ENCODE peak calls at places on chromosome 1, in seven cellular contexts. One of them, this sample, is unnamed.

GRCh38 chr1:219753901-219754300 is 141.0 kb upstream of the ZC3H11B start:
- DNase-seq in H1: no peak
- DNase-seq in mesenchymal stem cell: no peak
- DNase-seq in mesendoderm: no peak
- DNase-seq in trophoblast cell: no peak
- DNase-seq in neuronal stem cell: no peak
- DNase-seq in H9: no peak
- DNase-seq in this sample: no peak

GRCh38 chr1:59383963-59384362 is 87.1 kb downstream of the FGGY start:
- DNase-seq in H9: no peak
- DNase-seq in mesendoderm: no peak
- DNase-seq in mesenchymal stem cell: no peak
- DNase-seq in trophoblast cell: no peak
- DNase-seq in H1: no peak
- DNase-seq in neuronal stem cell: no peak
- DNase-seq in this sample: no peak

GRCh38 chr1:5620997-5621396 is 371.2 kb downstream of the NPHP4 start:
- DNase-seq in mesenchymal stem cell: no peak
- DNase-seq in trophoblast cell: peak
- DNase-seq in H1: no peak
- DNase-seq in mesendoderm: peak
- DNase-seq in H9: peak
- DNase-seq in neuronal stem cell: peak
- DNase-seq in this sample: no peak

GRCh38 chr1:3645247-3645646 is 4.7 kb downstream of the WRAP73 start:
- DNase-seq in mesendoderm: no peak
- DNase-seq in H1: no peak
- DNase-seq in H9: no peak
- DNase-seq in neuronal stem cell: no peak
- DNase-seq in trophoblast cell: no peak
- DNase-seq in mesenchymal stem cell: no peak
- DNase-seq in this sample: no peak

GRCh38 chr1:234230414-234230862 is 142.8 kb upstream of the COA6 start:
- DNase-seq in neuronal stem cell: no peak
- DNase-seq in H9: no peak
- DNase-seq in H1: no peak
- DNase-seq in mesendoderm: peak
- DNase-seq in trophoblast cell: no peak
- DNase-seq in mesenchymal stem cell: no peak
- DNase-seq in this sample: no peak

GRCh38 chr1:224302947-224303346 is 27.0 kb downstream of the NVL start:
- DNase-seq in H1: no peak
- DNase-seq in H9: no peak
- DNase-seq in neuronal stem cell: no peak
- DNase-seq in trophoblast cell: no peak
- DNase-seq in mesendoderm: no peak
- DNase-seq in mesenchymal stem cell: no peak
- DNase-seq in this sample: peak

GRCh38 chr1:175131100-175131499 is 61.5 kb downstream of the KIAA0040 start:
- DNase-seq in H9: no peak
- DNase-seq in H1: no peak
- DNase-seq in neuronal stem cell: no peak
- DNase-seq in trophoblast cell: peak
- DNase-seq in mesenchymal stem cell: peak
- DNase-seq in mesendoderm: no peak
- DNase-seq in this sample: no peak

GRCh38 chr1:20601123-20601825 is 12.4 kb downstream of the CDA start:
- DNase-seq in mesenchymal stem cell: no peak
- DNase-seq in H9: no peak
- DNase-seq in neuronal stem cell: no peak
- DNase-seq in mesendoderm: no peak
- DNase-seq in trophoblast cell: no peak
- DNase-seq in H1: no peak
- DNase-seq in this sample: peak

GRCh38 chr1:14969006-14969405 is 184.5 kb upstream of the TMEM51 start:
- DNase-seq in trophoblast cell: no peak
- DNase-seq in H1: no peak
- DNase-seq in mesendoderm: no peak
- DNase-seq in mesenchymal stem cell: no peak
- DNase-seq in neuronal stem cell: no peak
- DNase-seq in H9: no peak
- DNase-seq in this sample: no peak

GRCh38 chr1:110594466-110595076 is 11.6 kb downstream of the KCNA2 start:
- DNase-seq in mesenchymal stem cell: no peak
- DNase-seq in H9: no peak
- DNase-seq in mesendoderm: no peak
- DNase-seq in H1: no peak
- DNase-seq in neuronal stem cell: no peak
- DNase-seq in trophoblast cell: no peak
- DNase-seq in this sample: no peak

GRCh38 chr1:183580281-183580682 is 10.0 kb downstream of the NCF2 start:
- DNase-seq in neuronal stem cell: no peak
- DNase-seq in H1: no peak
- DNase-seq in H9: peak
- DNase-seq in mesendoderm: peak
- DNase-seq in mesenchymal stem cell: peak
- DNase-seq in trophoblast cell: peak
- DNase-seq in this sample: no peak

GRCh38 chr1:186244825-186245224 is 130.2 kb downstream of the TPR start:
- DNase-seq in H1: peak
- DNase-seq in H9: peak
- DNase-seq in mesendoderm: peak
- DNase-seq in trophoblast cell: peak
- DNase-seq in neuronal stem cell: no peak
- DNase-seq in mesenchymal stem cell: no peak
- DNase-seq in this sample: no peak

GRCh38 chr1:199279107-199279506 is 640.3 kb downstream of the PTPRC start:
- DNase-seq in neuronal stem cell: no peak
- DNase-seq in trophoblast cell: no peak
- DNase-seq in H9: no peak
- DNase-seq in mesendoderm: no peak
- DNase-seq in H1: no peak
- DNase-seq in mesenchymal stem cell: no peak
- DNase-seq in this sample: no peak

GRCh38 chr1:208043690-208044089 is 132.8 kb upstream of the CD34 start:
- DNase-seq in trophoblast cell: no peak
- DNase-seq in H9: no peak
- DNase-seq in H1: no peak
- DNase-seq in mesenchymal stem cell: no peak
- DNase-seq in neuronal stem cell: no peak
- DNase-seq in mesendoderm: no peak
- DNase-seq in this sample: no peak

GRCh38 chr1:28087614-28088167 is 719 bp downstream of the EYA3 start:
- DNase-seq in neuronal stem cell: no peak
- DNase-seq in mesendoderm: peak
- DNase-seq in H9: no peak
- DNase-seq in H1: no peak
- DNase-seq in mesenchymal stem cell: peak
- DNase-seq in trophoblast cell: no peak
- DNase-seq in this sample: peak

GRCh38 chr1:61079898-61080336 is 2.4 kb upstream of the NFIA start:
- DNase-seq in trophoblast cell: peak
- DNase-seq in mesendoderm: peak
- DNase-seq in H9: peak
- DNase-seq in neuronal stem cell: no peak
- DNase-seq in mesenchymal stem cell: peak
- DNase-seq in H1: peak
- DNase-seq in this sample: peak

GRCh38 chr1:220330265-220330664 is 58.0 kb upstream of the RAB3GAP2 start:
- DNase-seq in mesenchymal stem cell: peak
- DNase-seq in mesendoderm: no peak
- DNase-seq in trophoblast cell: peak
- DNase-seq in neuronal stem cell: no peak
- DNase-seq in H9: no peak
- DNase-seq in H1: no peak
- DNase-seq in this sample: peak

DNA sequence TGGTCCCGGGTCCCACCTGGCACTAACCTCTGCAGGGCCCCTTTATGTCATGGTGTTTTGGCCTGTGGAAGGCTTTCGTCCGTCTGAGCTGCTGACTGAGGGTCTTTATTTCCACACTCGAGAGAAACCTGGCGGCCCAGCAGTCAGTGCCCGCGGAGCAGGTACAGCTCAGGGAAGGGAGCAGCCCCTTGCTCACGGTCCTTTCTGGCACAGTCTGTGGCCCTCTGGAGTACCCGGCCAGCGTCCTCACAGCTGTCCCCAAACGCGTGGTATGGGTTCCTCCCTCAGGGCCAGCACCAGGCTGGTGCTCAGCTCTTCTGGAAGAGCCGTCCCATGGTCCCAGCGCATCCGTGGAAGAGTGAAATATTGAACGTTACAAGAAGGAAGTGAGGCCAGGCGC is 24.3 kb downstream of the SKI start:
- DNase-seq in mesenchymal stem cell: no peak
- DNase-seq in H1: no peak
- DNase-seq in neuronal stem cell: no peak
- DNase-seq in mesendoderm: no peak
- DNase-seq in trophoblast cell: no peak
- DNase-seq in H9: no peak
- DNase-seq in this sample: no peak
- H3K4ac ChIP-seq in mesenchymal stem cell: no peak
- H3K4ac ChIP-seq in H1: no peak
- H3K4ac ChIP-seq in neuronal stem cell: no peak
- H3K4ac ChIP-seq in mesendoderm: no peak
- H3K4ac ChIP-seq in trophoblast cell: peak
- H3K4ac ChIP-seq in H9: no peak
- H3K4ac ChIP-seq in this sample: no peak

GRCh38 chr1:108791790-108792189 is 45.3 kb downstream of the STXBP3 start:
- DNase-seq in H1: no peak
- DNase-seq in neuronal stem cell: no peak
- DNase-seq in mesendoderm: no peak
- DNase-seq in trophoblast cell: no peak
- DNase-seq in mesenchymal stem cell: no peak
- DNase-seq in H9: no peak
- DNase-seq in this sample: no peak
- H3K4ac ChIP-seq in H1: no peak
- H3K4ac ChIP-seq in neuronal stem cell: no peak
- H3K4ac ChIP-seq in mesendoderm: no peak
- H3K4ac ChIP-seq in trophoblast cell: no peak
- H3K4ac ChIP-seq in mesenchymal stem cell: no peak
- H3K4ac ChIP-seq in H9: no peak
- H3K4ac ChIP-seq in this sample: no peak

GRCh38 chr1:112251766-112252506 is 144.1 kb upstream of the CTTNBP2NL start:
- DNase-seq in trophoblast cell: peak
- DNase-seq in mesendoderm: no peak
- DNase-seq in neuronal stem cell: no peak
- DNase-seq in H1: no peak
- DNase-seq in mesenchymal stem cell: peak
- DNase-seq in H9: no peak
- DNase-seq in this sample: peak
- H3K4ac ChIP-seq in trophoblast cell: no peak
- H3K4ac ChIP-seq in mesendoderm: no peak
- H3K4ac ChIP-seq in neuronal stem cell: no peak
- H3K4ac ChIP-seq in H1: no peak
- H3K4ac ChIP-seq in mesenchymal stem cell: no peak
- H3K4ac ChIP-seq in H9: no peak
- H3K4ac ChIP-seq in this sample: no peak

DNA sequence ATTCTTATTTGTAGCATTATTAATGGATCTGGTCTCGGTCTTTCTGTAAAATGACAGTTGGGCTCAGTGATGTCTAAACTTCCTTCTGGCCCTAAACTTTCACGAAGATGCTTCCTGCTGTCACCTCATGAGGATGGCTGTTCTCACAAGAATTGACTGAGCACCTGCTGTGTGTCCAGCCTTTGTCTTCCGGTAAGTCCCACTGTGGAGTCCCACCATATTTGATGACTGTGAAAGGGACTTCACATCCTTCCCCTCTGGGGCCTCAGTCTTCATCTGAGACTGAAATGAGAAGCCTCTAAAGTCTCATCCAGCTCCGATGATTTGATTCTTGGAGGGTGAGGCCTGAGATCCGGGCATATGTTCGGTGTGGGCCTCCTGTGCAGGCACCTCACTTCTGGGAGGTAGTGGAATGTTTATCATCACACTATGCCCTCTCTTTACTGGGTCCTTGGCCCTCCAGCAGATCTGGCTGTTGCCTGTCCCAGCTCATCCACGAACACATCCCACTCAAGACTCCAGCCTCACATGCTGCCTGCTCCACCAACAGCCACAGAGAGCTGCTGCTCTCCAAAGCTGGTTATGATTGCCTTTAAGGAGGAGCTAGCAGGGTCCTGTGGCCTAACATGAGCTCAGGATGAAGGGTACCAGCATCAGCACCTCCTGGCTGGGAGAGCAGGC is 95.8 kb downstream of the KCNN3 start:
- DNase-seq in neuronal stem cell: no peak
- DNase-seq in mesenchymal stem cell: no peak
- DNase-seq in mesendoderm: no peak
- DNase-seq in H9: no peak
- DNase-seq in H1: no peak
- DNase-seq in trophoblast cell: no peak
- DNase-seq in this sample: no peak
- H3K4ac ChIP-seq in neuronal stem cell: no peak
- H3K4ac ChIP-seq in mesenchymal stem cell: no peak
- H3K4ac ChIP-seq in mesendoderm: no peak
- H3K4ac ChIP-seq in H9: no peak
- H3K4ac ChIP-seq in H1: no peak
- H3K4ac ChIP-seq in trophoblast cell: no peak
- H3K4ac ChIP-seq in this sample: no peak

GRCh38 chr1:56855190-56855589 is 593 bp downstream of the C8A start:
- DNase-seq in mesendoderm: no peak
- DNase-seq in mesenchymal stem cell: no peak
- DNase-seq in neuronal stem cell: no peak
- DNase-seq in trophoblast cell: no peak
- DNase-seq in H9: no peak
- DNase-seq in H1: no peak
- DNase-seq in this sample: no peak
- H3K4ac ChIP-seq in mesendoderm: no peak
- H3K4ac ChIP-seq in mesenchymal stem cell: no peak
- H3K4ac ChIP-seq in neuronal stem cell: no peak
- H3K4ac ChIP-seq in trophoblast cell: no peak
- H3K4ac ChIP-seq in H9: no peak
- H3K4ac ChIP-seq in H1: no peak
- H3K4ac ChIP-seq in this sample: no peak

GRCh38 chr1:167833904-167834303 is 80.0 kb downstream of the ADCY10 start:
- DNase-seq in mesenchymal stem cell: no peak
- DNase-seq in H9: no peak
- DNase-seq in neuronal stem cell: no peak
- DNase-seq in trophoblast cell: no peak
- DNase-seq in H1: no peak
- DNase-seq in mesendoderm: no peak
- DNase-seq in this sample: no peak

GRCh38 chr1:167839009-167839408 is 74.9 kb downstream of the ADCY10 start:
- DNase-seq in mesenchymal stem cell: no peak
- DNase-seq in mesendoderm: no peak
- DNase-seq in neuronal stem cell: no peak
- DNase-seq in trophoblast cell: peak
- DNase-seq in H9: no peak
- DNase-seq in H1: no peak
- DNase-seq in this sample: no peak

GRCh38 chr1:167841530-167841929 is 72.4 kb downstream of the ADCY10 start:
- DNase-seq in neuronal stem cell: no peak
- DNase-seq in mesenchymal stem cell: no peak
- DNase-seq in mesendoderm: no peak
- DNase-seq in H1: no peak
- DNase-seq in trophoblast cell: no peak
- DNase-seq in H9: no peak
- DNase-seq in this sample: no peak

GRCh38 chr1:167836197-167836596 is 77.7 kb downstream of the ADCY10 start:
- DNase-seq in mesenchymal stem cell: no peak
- DNase-seq in H9: no peak
- DNase-seq in H1: no peak
- DNase-seq in mesendoderm: no peak
- DNase-seq in trophoblast cell: peak
- DNase-seq in neuronal stem cell: no peak
- DNase-seq in this sample: no peak

GRCh38 chr1:167837334-167837733 is 76.6 kb downstream of the ADCY10 start:
- DNase-seq in neuronal stem cell: no peak
- DNase-seq in H1: no peak
- DNase-seq in mesenchymal stem cell: no peak
- DNase-seq in trophoblast cell: no peak
- DNase-seq in mesendoderm: no peak
- DNase-seq in H9: no peak
- DNase-seq in this sample: no peak
- H3K4ac ChIP-seq in neuronal stem cell: no peak
- H3K4ac ChIP-seq in H1: no peak
- H3K4ac ChIP-seq in mesenchymal stem cell: no peak
- H3K4ac ChIP-seq in trophoblast cell: no peak
- H3K4ac ChIP-seq in mesendoderm: no peak
- H3K4ac ChIP-seq in H9: no peak
- H3K4ac ChIP-seq in this sample: no peak

This sample was measured in IMR-90.